ENCODE peak calls at places on chromosomes 6 and 20, in five cellular contexts. One of them, this sample, is unnamed.

GRCh38 chr6:38671885-38672467 is 31.0 kb downstream of the GLO1 start:
- DNase-seq in K562: peak
- DNase-seq in SK-N-SH: peak
- DNase-seq in H1: no peak
- DNase-seq in HepG2: peak
- DNase-seq in this sample: peak

GRCh38 chr6:131937219-131937618 is 14.0 kb downstream of the CCN2 start:
- DNase-seq in HepG2: no peak
- DNase-seq in H1: no peak
- DNase-seq in K562: no peak
- DNase-seq in SK-N-SH: no peak
- DNase-seq in this sample: no peak

GRCh38 chr20:22776369-22776768 is 192.0 kb upstream of the FOXA2 start:
- DNase-seq in SK-N-SH: no peak
- DNase-seq in K562: no peak
- DNase-seq in HepG2: no peak
- DNase-seq in H1: no peak
- DNase-seq in this sample: no peak

GRCh38 chr6:158070513-158070912 is 88.8 kb downstream of the SYNJ2 start:
- DNase-seq in K562: no peak
- DNase-seq in H1: no peak
- DNase-seq in SK-N-SH: no peak
- DNase-seq in HepG2: no peak
- DNase-seq in this sample: no peak

GRCh38 chr6:82227770-82228169 is 19.8 kb downstream of the IBTK start:
- DNase-seq in SK-N-SH: no peak
- DNase-seq in H1: no peak
- DNase-seq in HepG2: no peak
- DNase-seq in K562: no peak
- DNase-seq in this sample: no peak

GRCh38 chr6:3214898-3215297 is 12.6 kb downstream of the TUBB2B start:
- DNase-seq in K562: no peak
- DNase-seq in HepG2: no peak
- DNase-seq in H1: no peak
- DNase-seq in SK-N-SH: no peak
- DNase-seq in this sample: no peak

GRCh38 chr6:149197482-149197881 is 120.0 kb upstream of the TAB2 start:
- DNase-seq in H1: no peak
- DNase-seq in SK-N-SH: no peak
- DNase-seq in K562: no peak
- DNase-seq in HepG2: no peak
- DNase-seq in this sample: no peak

GRCh38 chr6:44074383-44075136 is 52.7 kb downstream of the MRPL14 start:
- DNase-seq in SK-N-SH: peak
- DNase-seq in H1: peak
- DNase-seq in K562: peak
- DNase-seq in HepG2: peak
- DNase-seq in this sample: peak

GRCh38 chr20:22312744-22313346 is 271.5 kb downstream of the FOXA2 start:
- DNase-seq in HepG2: peak
- DNase-seq in H1: peak
- DNase-seq in K562: peak
- DNase-seq in SK-N-SH: peak
- DNase-seq in this sample: no peak

GRCh38 chr6:150008588-150008987 is 16.7 kb downstream of the RAET1L start:
- DNase-seq in K562: peak
- DNase-seq in HepG2: no peak
- DNase-seq in H1: no peak
- DNase-seq in SK-N-SH: no peak
- DNase-seq in this sample: no peak

GRCh38 chr6:8219352-8219943 is 117.1 kb upstream of the EEF1E1 start:
- DNase-seq in HepG2: peak
- DNase-seq in SK-N-SH: peak
- DNase-seq in K562: peak
- DNase-seq in H1: peak
- DNase-seq in this sample: peak

GRCh38 chr6:32177182-32177787 is 920 bp upstream of the RNF5 start:
- DNase-seq in K562: peak
- DNase-seq in SK-N-SH: peak
- DNase-seq in HepG2: no peak
- DNase-seq in H1: peak
- DNase-seq in this sample: no peak

GRCh38 chr6:154157082-154157481 is 118.0 kb downstream of the OPRM1 start:
- DNase-seq in SK-N-SH: no peak
- DNase-seq in H1: no peak
- DNase-seq in HepG2: no peak
- DNase-seq in K562: no peak
- DNase-seq in this sample: no peak

GRCh38 chr20:57573893-57574292 is 13.0 kb downstream of the PCK1 start:
- DNase-seq in H1: peak
- DNase-seq in SK-N-SH: no peak
- DNase-seq in K562: peak
- DNase-seq in HepG2: no peak
- DNase-seq in this sample: no peak

GRCh38 chr6:165671222-165671715 is 8.2 kb upstream of the PDE10A start:
- DNase-seq in HepG2: no peak
- DNase-seq in H1: no peak
- DNase-seq in SK-N-SH: no peak
- DNase-seq in K562: no peak
- DNase-seq in this sample: no peak

GRCh38 chr20:47784599-47785320 is 521 bp downstream of the SULF2 start:
- DNase-seq in K562: no peak
- DNase-seq in H1: peak
- DNase-seq in SK-N-SH: peak
- DNase-seq in HepG2: peak
- DNase-seq in this sample: no peak

GRCh38 chr6:28105286-28105685 is 19.1 kb upstream of the ZSCAN16 start:
- DNase-seq in H1: no peak
- DNase-seq in SK-N-SH: peak
- DNase-seq in K562: peak
- DNase-seq in HepG2: no peak
- DNase-seq in this sample: no peak

GRCh38 chr6:15796130-15796766 is 133.4 kb upstream of the DTNBP1 start:
- DNase-seq in HepG2: no peak
- DNase-seq in H1: no peak
- DNase-seq in K562: no peak
- DNase-seq in SK-N-SH: no peak
- DNase-seq in this sample: no peak

GRCh38 chr20:59151820-59152219 is 11.8 kb upstream of the ZNF831 start:
- DNase-seq in H1: no peak
- DNase-seq in SK-N-SH: no peak
- DNase-seq in HepG2: no peak
- DNase-seq in K562: no peak
- DNase-seq in this sample: no peak

GRCh38 chr6:125258651-125259353 is 43.0 kb downstream of the HDDC2 start:
- DNase-seq in H1: no peak
- DNase-seq in K562: no peak
- DNase-seq in HepG2: no peak
- DNase-seq in SK-N-SH: no peak
- DNase-seq in this sample: no peak

GRCh38 chr20:11373391-11373790 is 544.3 kb upstream of the BTBD3 start:
- DNase-seq in H1: no peak
- DNase-seq in SK-N-SH: no peak
- DNase-seq in K562: no peak
- DNase-seq in HepG2: no peak
- DNase-seq in this sample: no peak

GRCh38 chr20:57346477-57346876 is 4.6 kb upstream of the RAE1 start:
- DNase-seq in HepG2: peak
- DNase-seq in K562: peak
- DNase-seq in H1: peak
- DNase-seq in SK-N-SH: peak
- DNase-seq in this sample: no peak

GRCh38 chr6:150894935-150895686 is 29.6 kb downstream of the MTHFD1L start:
- DNase-seq in HepG2: peak
- DNase-seq in H1: no peak
- DNase-seq in K562: no peak
- DNase-seq in SK-N-SH: peak
- DNase-seq in this sample: no peak

GRCh38 chr20:17024513-17025105 is 202.2 kb upstream of the PCSK2 start:
- DNase-seq in HepG2: peak
- DNase-seq in K562: no peak
- DNase-seq in H1: no peak
- DNase-seq in SK-N-SH: no peak
- DNase-seq in this sample: no peak

DNA sequence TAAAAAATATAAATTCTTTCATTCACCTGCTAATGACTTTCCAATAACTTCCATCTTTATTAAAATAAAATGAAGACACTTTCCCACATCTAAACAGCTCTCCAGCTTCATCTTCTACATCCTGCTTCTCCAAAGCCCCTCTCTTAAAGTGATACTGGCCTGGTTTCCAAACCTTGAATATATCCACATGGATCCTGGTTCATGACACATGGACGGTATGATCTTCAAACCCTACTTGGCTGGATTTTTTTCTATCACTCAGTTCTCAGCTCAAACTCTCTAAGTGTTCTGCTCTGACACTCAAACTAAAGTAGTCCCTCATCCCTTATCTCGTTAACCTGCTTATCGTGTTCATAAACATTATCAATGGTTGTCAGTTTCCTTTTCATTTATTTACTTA is 128.2 kb downstream of the PAK5 start:
- DNase-seq in H1: no peak
- DNase-seq in HepG2: no peak
- DNase-seq in K562: no peak
- DNase-seq in SK-N-SH: no peak
- DNase-seq in this sample: no peak
- TF ChIP-seq TAF1 in H1: no peak
- TF ChIP-seq TAF1 in HepG2: no peak
- TF ChIP-seq TAF1 in K562: no peak
- TF ChIP-seq TAF1 in SK-N-SH: no peak
- TF ChIP-seq TAF1 in this sample: no peak

DNA sequence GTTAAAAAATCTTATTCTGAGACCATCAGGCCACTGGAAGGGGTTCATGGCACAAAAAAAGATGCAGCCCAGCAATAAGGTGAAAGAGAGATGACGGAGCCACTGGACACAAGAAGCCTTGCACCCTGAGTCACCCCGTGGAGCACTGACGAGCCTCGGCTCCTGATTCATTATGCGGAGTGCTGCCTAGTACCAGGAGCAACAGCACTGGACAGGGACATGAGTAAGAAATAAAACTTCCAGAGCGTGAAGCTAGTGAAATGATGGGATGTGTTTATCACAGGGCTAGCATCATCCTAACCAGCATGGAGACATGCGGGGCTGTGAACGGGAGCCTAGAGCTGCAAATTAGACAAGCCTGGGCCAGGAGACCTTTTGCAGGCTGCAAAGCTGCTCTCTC is 53.3 kb downstream of the RNASET2 start:
- DNase-seq in K562: no peak
- DNase-seq in H1: no peak
- DNase-seq in SK-N-SH: no peak
- DNase-seq in HepG2: no peak
- DNase-seq in this sample: no peak
- TF ChIP-seq TAF1 in K562: no peak
- TF ChIP-seq TAF1 in H1: no peak
- TF ChIP-seq TAF1 in SK-N-SH: no peak
- TF ChIP-seq TAF1 in HepG2: no peak
- TF ChIP-seq TAF1 in this sample: no peak

GRCh38 chr6:30742316-30743098 is at the start of gene FLOT1:
- DNase-seq in HepG2: peak
- DNase-seq in SK-N-SH: peak
- DNase-seq in K562: peak
- DNase-seq in H1: peak
- DNase-seq in this sample: peak
- TF ChIP-seq TAF1 in HepG2: peak
- TF ChIP-seq TAF1 in SK-N-SH: peak
- TF ChIP-seq TAF1 in K562: peak
- TF ChIP-seq TAF1 in H1: peak
- TF ChIP-seq TAF1 in this sample: peak

GRCh38 chr20:1225729-1226313 is at the start of gene RAD21L1:
- DNase-seq in SK-N-SH: peak
- DNase-seq in H1: peak
- DNase-seq in HepG2: no peak
- DNase-seq in K562: peak
- DNase-seq in this sample: peak

GRCh38 chr20:1225263-1225728 is 548 bp upstream of the RAD21L1 start:
- DNase-seq in K562: no peak
- DNase-seq in H1: peak
- DNase-seq in HepG2: peak
- DNase-seq in SK-N-SH: no peak
- DNase-seq in this sample: no peak

GRCh38 chr20:1227121-1227582 is 1.3 kb downstream of the RAD21L1 start:
- DNase-seq in SK-N-SH: no peak
- DNase-seq in K562: no peak
- DNase-seq in HepG2: no peak
- DNase-seq in H1: no peak
- DNase-seq in this sample: no peak

GRCh38 chr20:1232538-1233111 is 6.8 kb downstream of the RAD21L1 start:
- DNase-seq in HepG2: no peak
- DNase-seq in SK-N-SH: no peak
- DNase-seq in H1: no peak
- DNase-seq in K562: no peak
- DNase-seq in this sample: no peak

GRCh38 chr20:1229541-1229940 is 3.7 kb downstream of the RAD21L1 start:
- DNase-seq in H1: no peak
- DNase-seq in SK-N-SH: no peak
- DNase-seq in HepG2: no peak
- DNase-seq in K562: no peak
- DNase-seq in this sample: no peak
- TF ChIP-seq TAF1 in H1: no peak
- TF ChIP-seq TAF1 in SK-N-SH: no peak
- TF ChIP-seq TAF1 in HepG2: no peak
- TF ChIP-seq TAF1 in K562: no peak
- TF ChIP-seq TAF1 in this sample: no peak